ENCODE peak calls at places on chromosomes 11 and 22, in ten cellular contexts. One of them, this sample, is unnamed.

GRCh38 chr22:49765091-49765771 is 62.4 kb downstream of the BRD1 start:
- DNase-seq in A673: no peak
- DNase-seq in stimulated activated CD4-positive, alpha-beta T cell treated with anti-CD3 and anti-CD28 coated beads, Interleukin-2, amount 100 ng/mL, for 48 hours: no peak
- DNase-seq in AG04450: no peak
- DNase-seq in PC-3: no peak
- DNase-seq in amniotic stem cell: no peak
- DNase-seq in lower lobe of right lung: peak; percentile 35
- DNase-seq in left lobe of liver: peak; percentile 40
- DNase-seq in dermis blood vessel endothelial cell: no peak
- DNase-seq in transverse colon: peak; percentile 6
- DNase-seq in this sample: no peak

GRCh38 chr11:114354076-114354475 is 46.2 kb downstream of the C11orf71 start:
- DNase-seq in A673: peak; percentile 70
- DNase-seq in stimulated activated CD4-positive, alpha-beta T cell treated with anti-CD3 and anti-CD28 coated beads, Interleukin-2, amount 100 ng/mL, for 48 hours: no peak
- DNase-seq in AG04450: peak; percentile 62
- DNase-seq in PC-3: peak; percentile 96
- DNase-seq in amniotic stem cell: peak; percentile 32
- DNase-seq in lower lobe of right lung: no peak
- DNase-seq in left lobe of liver: no peak
- DNase-seq in dermis blood vessel endothelial cell: peak; percentile 58
- DNase-seq in transverse colon: no peak
- DNase-seq in this sample: peak; percentile 51

GRCh38 chr11:38543311-38543710 is 1945.3 kb upstream of the RAG2 start:
- DNase-seq in A673: no peak
- DNase-seq in stimulated activated CD4-positive, alpha-beta T cell treated with anti-CD3 and anti-CD28 coated beads, Interleukin-2, amount 100 ng/mL, for 48 hours: no peak
- DNase-seq in AG04450: peak; percentile 21
- DNase-seq in PC-3: peak; percentile 6
- DNase-seq in amniotic stem cell: no peak
- DNase-seq in lower lobe of right lung: no peak
- DNase-seq in left lobe of liver: no peak
- DNase-seq in dermis blood vessel endothelial cell: no peak
- DNase-seq in transverse colon: no peak
- DNase-seq in this sample: no peak

GRCh38 chr11:10310301-10310841 is 5.5 kb downstream of the ADM start:
- DNase-seq in A673: no peak
- DNase-seq in stimulated activated CD4-positive, alpha-beta T cell treated with anti-CD3 and anti-CD28 coated beads, Interleukin-2, amount 100 ng/mL, for 48 hours: no peak
- DNase-seq in AG04450: no peak
- DNase-seq in PC-3: no peak
- DNase-seq in amniotic stem cell: no peak
- DNase-seq in lower lobe of right lung: no peak
- DNase-seq in left lobe of liver: no peak
- DNase-seq in dermis blood vessel endothelial cell: peak; percentile 18
- DNase-seq in transverse colon: no peak
- DNase-seq in this sample: no peak

GRCh38 chr11:72624496-72625201 is 49.6 kb downstream of the PDE2A start:
- DNase-seq in A673: no peak
- DNase-seq in stimulated activated CD4-positive, alpha-beta T cell treated with anti-CD3 and anti-CD28 coated beads, Interleukin-2, amount 100 ng/mL, for 48 hours: no peak
- DNase-seq in AG04450: no peak
- DNase-seq in PC-3: no peak
- DNase-seq in amniotic stem cell: no peak
- DNase-seq in lower lobe of right lung: no peak
- DNase-seq in left lobe of liver: no peak
- DNase-seq in dermis blood vessel endothelial cell: peak; percentile 72
- DNase-seq in transverse colon: no peak
- DNase-seq in this sample: no peak

GRCh38 chr11:47415949-47416472 is 7.6 kb downstream of the SLC39A13 start:
- DNase-seq in A673: peak; percentile 96
- DNase-seq in stimulated activated CD4-positive, alpha-beta T cell treated with anti-CD3 and anti-CD28 coated beads, Interleukin-2, amount 100 ng/mL, for 48 hours: no peak
- DNase-seq in AG04450: peak; percentile 91
- DNase-seq in PC-3: peak; percentile 89
- DNase-seq in amniotic stem cell: peak; percentile 87
- DNase-seq in lower lobe of right lung: peak; percentile 92
- DNase-seq in left lobe of liver: no peak
- DNase-seq in dermis blood vessel endothelial cell: peak; percentile 94
- DNase-seq in transverse colon: peak; percentile 78
- DNase-seq in this sample: peak; percentile 95

GRCh38 chr11:93543292-93543977 is at the start of gene SMCO4:
- DNase-seq in A673: peak; percentile 91
- DNase-seq in stimulated activated CD4-positive, alpha-beta T cell treated with anti-CD3 and anti-CD28 coated beads, Interleukin-2, amount 100 ng/mL, for 48 hours: peak; percentile 70
- DNase-seq in AG04450: no peak
- DNase-seq in PC-3: peak; percentile 92
- DNase-seq in amniotic stem cell: peak; percentile 60
- DNase-seq in lower lobe of right lung: peak; percentile 91
- DNase-seq in left lobe of liver: peak; percentile 90
- DNase-seq in dermis blood vessel endothelial cell: peak; percentile 87
- DNase-seq in transverse colon: peak; percentile 89
- DNase-seq in this sample: peak; percentile 96

GRCh38 chr11:59708537-59708936 is 5.1 kb downstream of the OR10V1 start:
- DNase-seq in A673: no peak
- DNase-seq in stimulated activated CD4-positive, alpha-beta T cell treated with anti-CD3 and anti-CD28 coated beads, Interleukin-2, amount 100 ng/mL, for 48 hours: no peak
- DNase-seq in AG04450: no peak
- DNase-seq in PC-3: no peak
- DNase-seq in amniotic stem cell: no peak
- DNase-seq in lower lobe of right lung: no peak
- DNase-seq in left lobe of liver: no peak
- DNase-seq in dermis blood vessel endothelial cell: no peak
- DNase-seq in transverse colon: no peak
- DNase-seq in this sample: peak; percentile 24